ENCODE peak calls at places on chromosomes 5 and 9, in six cellular contexts. G is adrenal gland, Y is uterus, D is bronchial epithelial cell, R is mucosa of descending colon, E is prostate gland. H is an unnamed sample. For H3K36me3, the result is how much of the 10 kb centered on the place peaks cover.

GRCh38 chr9:96484521-96484931 is 34.6 kb downstream of the HABP4 start:
- DNase-seq in G (no peak), Y (no peak), D (no peak), R (no peak), E (no peak), H (peak)

GRCh38 chr5:151101151-151101550 is 20.3 kb upstream of the TNIP1 start:
- DNase-seq in G (no peak), Y (no peak), D (no peak), R (no peak), E (no peak), H (no peak)

GRCh38 chr9:133864011-133864410 is 125.9 kb upstream of the SARDH start:
- DNase-seq in G (no peak), Y (no peak), D (no peak), R (no peak), E (no peak), H (no peak)

GRCh38 chr9:14309403-14309802 is 4.5 kb downstream of the NFIB start:
- DNase-seq in G (no peak), Y (no peak), D (peak), R (no peak), E (no peak), H (no peak)

GRCh38 chr9:68690088-68690487 is 15.0 kb upstream of the PIP5K1B start:
- DNase-seq in G (peak), Y (peak), D (peak), R (no peak), E (no peak), H (no peak)

GRCh38 chr9:127522727-127523126 is 71.4 kb downstream of the LRSAM1 start:
- DNase-seq in G (no peak), Y (no peak), D (peak), R (no peak), E (no peak), H (no peak)

GRCh38 chr5:13218518-13218917 is 726.0 kb downstream of the DNAH5 start:
- DNase-seq in G (peak), Y (no peak), D (peak), R (no peak), E (no peak), H (no peak)

GRCh38 chr9:97907051-97907450 is 15.2 kb downstream of the TRMO start:
- DNase-seq in G (no peak), Y (no peak), D (no peak), R (no peak), E (no peak), H (no peak)

GRCh38 chr5:119751734-119752094 is 122.4 kb downstream of the FAM170A start:
- DNase-seq in G (no peak), Y (no peak), D (no peak), R (no peak), E (no peak), H (no peak)

GRCh38 chr9:127837346-127837745 is 17.1 kb downstream of the ENG start:
- DNase-seq in G (no peak), Y (no peak), D (no peak), R (no peak), E (no peak), H (no peak)

GRCh38 chr9:112059145-112059979 is 115.7 kb downstream of the SUSD1 start:
- DNase-seq in G (peak), Y (no peak), D (peak), R (peak), E (no peak), H (no peak)

GRCh38 chr5:67814569-67815311 is 400.8 kb upstream of the PIK3R1 start:
- DNase-seq in G (no peak), Y (no peak), D (no peak), R (no peak), E (no peak), H (no peak)

GRCh38 chr5:124342027-124342471 is 404.4 kb downstream of the ZNF608 start:
- DNase-seq in G (peak), Y (peak), D (no peak), R (no peak), E (no peak), H (no peak)

GRCh38 chr5:155839251-155840037 is 487.5 kb upstream of the SGCD start:
- DNase-seq in G (no peak), Y (no peak), D (no peak), R (no peak), E (no peak), H (peak)

GRCh38 chr5:14958196-14958595 is 86.6 kb upstream of the ANKH start:
- DNase-seq in G (no peak), Y (no peak), D (peak), R (no peak), E (peak), H (no peak)

GRCh38 chr5:59164041-59164830 is 581.4 kb downstream of the RAB3C start:
- DNase-seq in G (no peak), Y (no peak), D (peak), R (no peak), E (no peak), H (no peak)

GRCh38 chr9:126611592-126612328 is 2.0 kb upstream of the LMX1B start:
- DNase-seq in G (peak), Y (peak), D (peak), R (peak), E (peak), H (peak)

GRCh38 chr5:57720656-57721055 is 238.0 kb upstream of the ACTBL2 start:
- DNase-seq in G (no peak), Y (no peak), D (no peak), R (no peak), E (no peak), H (no peak)

GRCh38 chr5:172602712-172603289 is 38.3 kb upstream of the NEURL1B start:
- DNase-seq in G (no peak), Y (peak), D (no peak), R (no peak), E (no peak), H (no peak)

GRCh38 chr5:172622091-172623046 is 18.7 kb upstream of the NEURL1B start:
- DNase-seq in G (no peak), Y (peak), D (no peak), R (peak), E (no peak), H (no peak)

GRCh38 chr5:73496984-73497457 is 1.2 kb upstream of the BTF3 start:
- DNase-seq in G (no peak), Y (no peak), D (peak), R (no peak), E (no peak), H (no peak)
- TF ChIP-seq CTCF in G (peak), Y (no peak), D (peak), R (no peak), E (no peak), H (no peak)

GRCh38 chr9:136898483-136899100 is 12.3 kb downstream of the TRAF2 start:
- DNase-seq in G (no peak), Y (no peak), D (no peak), R (no peak), E (no peak), H (no peak)
- H3K36me3 ChIP-seq in G (under half), Y (under half), D (under half), R (under half), E (under half), H (under half)

GRCh38 chr5:6717247-6717646 is 4.0 kb downstream of the TENT4A start:
- DNase-seq in G (peak), Y (no peak), D (no peak), R (no peak), E (no peak), H (no peak)

GRCh38 chr5:6719417-6719816 is 6.2 kb downstream of the TENT4A start:
- DNase-seq in G (no peak), Y (no peak), D (no peak), R (no peak), E (no peak), H (no peak)

GRCh38 chr5:6716634-6717149 is 3.5 kb downstream of the TENT4A start:
- DNase-seq in G (no peak), Y (no peak), D (no peak), R (no peak), E (no peak), H (no peak)

GRCh38 chr5:6717687-6718086 is 4.5 kb downstream of the TENT4A start:
- DNase-seq in G (no peak), Y (no peak), D (no peak), R (no peak), E (no peak), H (no peak)

DNA sequence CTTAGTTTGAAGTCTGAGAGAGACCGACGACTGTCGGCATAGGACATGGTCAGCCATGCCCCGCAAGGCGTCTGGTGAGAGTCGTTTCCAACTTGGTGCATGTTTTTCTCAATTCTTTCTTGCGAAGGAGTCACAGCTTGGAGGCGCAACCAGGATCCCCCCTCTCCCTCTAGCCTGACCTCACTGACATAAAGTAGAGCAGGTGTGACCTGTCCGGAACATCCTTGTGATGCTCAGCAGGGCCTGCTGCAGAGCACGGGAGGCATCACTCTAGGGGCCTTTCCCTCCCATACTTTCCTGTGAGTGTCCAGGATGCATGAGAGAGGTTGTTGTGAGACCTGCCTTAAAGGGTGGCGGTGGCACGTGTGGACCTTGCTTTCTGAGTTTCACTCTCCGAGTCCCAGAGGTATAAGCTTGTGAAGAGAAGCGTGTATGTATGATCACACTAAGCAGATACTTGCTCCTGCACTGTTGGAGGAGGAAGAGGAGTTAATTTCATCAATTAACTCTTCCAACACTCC is 5.0 kb downstream of the TENT4A start:
- DNase-seq in G (no peak), Y (no peak), D (no peak), R (no peak), E (no peak), H (no peak)
- H3K4me3 ChIP-seq in G (no peak), Y (no peak), D (no peak), R (no peak), E (no peak), H (no peak)

DNA sequence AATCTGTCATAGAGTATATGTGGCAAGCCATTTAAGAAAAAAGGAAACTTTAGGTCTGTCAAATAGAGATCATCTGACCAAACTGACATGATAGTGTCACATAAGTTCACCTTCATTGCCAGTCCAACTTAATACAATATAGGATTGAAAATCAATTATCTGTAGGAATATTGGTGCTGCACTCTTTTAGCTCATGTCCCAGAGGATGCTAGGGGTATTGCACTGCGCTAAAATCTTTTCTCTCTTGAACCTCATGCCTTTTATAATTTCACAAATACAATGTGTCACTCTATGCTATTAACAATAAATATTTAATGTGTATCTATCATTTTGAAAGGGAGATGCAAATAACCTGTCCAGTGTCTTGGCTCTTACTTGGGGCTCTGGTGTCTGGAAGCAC is 72.4 kb upstream of the FAM120A start:
- DNase-seq in G (no peak), Y (no peak), D (no peak), R (no peak), E (no peak), H (no peak)
- TF ChIP-seq CTCF in G (no peak), Y (no peak), D (no peak), R (no peak), E (no peak), H (no peak)

DNA sequence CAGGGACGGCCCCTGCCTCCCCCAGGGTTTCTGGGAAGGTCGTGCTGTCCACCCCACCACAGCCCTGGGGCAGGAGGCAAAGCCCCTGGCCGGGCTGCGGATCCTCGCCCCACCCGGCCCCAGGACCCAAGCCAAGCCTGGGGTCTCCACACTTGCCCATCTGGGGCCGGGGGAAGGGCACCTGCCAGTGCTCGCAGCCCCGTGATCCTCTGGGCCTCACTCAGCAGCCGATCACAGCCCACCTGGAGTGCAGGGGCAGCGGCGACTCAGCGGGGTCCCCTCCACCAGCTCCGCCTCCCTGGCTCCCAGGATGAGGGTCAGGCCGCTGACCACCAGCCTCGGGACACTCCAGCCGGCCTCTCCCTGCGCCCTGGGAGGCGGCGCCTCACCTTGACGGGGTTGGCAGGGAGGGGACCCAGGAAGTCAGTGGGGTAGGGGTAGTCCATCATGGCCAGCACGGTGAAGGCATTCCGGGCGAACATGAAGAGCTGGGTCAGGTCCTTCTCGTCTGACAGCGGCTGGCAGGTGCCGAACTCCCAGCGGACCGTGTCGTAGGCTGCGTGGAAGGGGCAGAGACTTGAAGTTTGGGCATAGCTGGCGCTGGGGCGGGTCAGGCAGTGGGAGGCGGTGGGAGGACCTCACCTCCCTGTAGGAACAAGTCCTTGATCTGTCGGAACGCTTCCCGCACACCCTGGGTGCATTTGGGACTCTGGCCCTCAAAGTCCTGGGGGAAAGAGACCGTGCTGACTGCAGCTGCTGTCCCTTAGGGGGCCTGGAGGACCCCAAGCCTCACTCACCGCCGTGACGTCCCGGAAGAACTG is 1.8 kb downstream of the DPP7 start:
- DNase-seq in G (no peak), Y (no peak), D (no peak), R (no peak), E (no peak), H (no peak)
- H3K36me3 ChIP-seq in G (under half), Y (under half), D (under half), R (under half), E (under half), H (under half)

GRCh38 chr5:133969654-133970324 is 1.4 kb upstream of the C5orf15 start:
- DNase-seq in G (no peak), Y (no peak), D (peak), R (no peak), E (no peak), H (no peak)
- H3K4me3 ChIP-seq in G (no peak), Y (no peak), D (no peak), R (no peak), E (no peak), H (peak)

DNA sequence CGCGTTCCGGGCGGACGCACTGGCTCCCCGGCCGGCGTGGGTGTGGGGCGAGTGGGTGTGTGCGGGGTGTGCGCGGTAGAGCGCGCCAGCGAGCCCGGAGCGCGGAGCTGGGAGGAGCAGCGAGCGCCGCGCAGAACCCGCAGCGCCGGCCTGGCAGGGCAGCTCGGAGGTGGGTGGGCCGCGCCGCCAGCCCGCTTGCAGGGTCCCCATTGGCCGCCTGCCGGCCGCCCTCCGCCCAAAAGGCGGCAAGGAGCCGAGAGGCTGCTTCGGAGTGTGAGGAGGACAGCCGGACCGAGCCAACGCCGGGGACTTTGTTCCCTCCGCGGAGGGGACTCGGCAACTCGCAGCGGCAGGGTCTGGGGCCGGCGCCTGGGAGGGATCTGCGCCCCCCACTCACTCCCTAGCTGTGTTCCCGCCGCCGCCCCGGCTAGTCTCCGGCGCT is at the start of gene DAPK1:
- DNase-seq in G (peak), Y (peak), D (no peak), R (peak), E (peak), H (peak)
- TF ChIP-seq CTCF in G (no peak), Y (peak), D (no peak), R (no peak), E (peak), H (no peak)

GRCh38 chr9:120561699-120562098 is 18.3 kb downstream of the CDK5RAP2 start:
- DNase-seq in G (no peak), Y (no peak), D (no peak), R (no peak), E (no peak), H (no peak)

GRCh38 chr9:120563044-120563443 is 16.9 kb downstream of the CDK5RAP2 start:
- DNase-seq in G (no peak), Y (no peak), D (no peak), R (peak), E (no peak), H (no peak)

GRCh38 chr9:120568816-120569215 is 11.2 kb downstream of the CDK5RAP2 start:
- DNase-seq in G (no peak), Y (no peak), D (no peak), R (no peak), E (no peak), H (no peak)

GRCh38 chr9:120567874-120568273 is 12.1 kb downstream of the CDK5RAP2 start:
- DNase-seq in G (no peak), Y (no peak), D (no peak), R (no peak), E (no peak), H (no peak)

GRCh38 chr9:120564589-120564988 is 15.4 kb downstream of the CDK5RAP2 start:
- DNase-seq in G (no peak), Y (no peak), D (no peak), R (no peak), E (no peak), H (no peak)
- H3K36me3 ChIP-seq in G (under half), Y (under half), D (under half), R (under half), E (under half), H (under half)